ENCODE peak calls at places on chromosome 14, in six cellular contexts. P, U, R, N, A and F are unnamed samples. For H3K4me1, the result is how much of the 10 kb centered on the place peaks cover.

GRCh38 chr14:61280526-61281185 is 482 bp downstream of the TMEM30B start:
- DNase-seq in U (peak), P (peak), A (peak), R (peak), N (no peak), F (no peak)

GRCh38 chr14:31229009-31229408 is 21.4 kb upstream of the HECTD1 start:
- DNase-seq in N (no peak), A (no peak), P (no peak), U (no peak), R (no peak), F (no peak)

GRCh38 chr14:78598046-78598652 is 428.0 kb downstream of the NRXN3 start:
- DNase-seq in N (peak), A (peak), P (peak), R (no peak), U (no peak), F (no peak)

GRCh38 chr14:43161477-43161876 is 1345.6 kb downstream of the FSCB start:
- DNase-seq in U (no peak), N (no peak), P (no peak), A (no peak), R (no peak), F (no peak)

GRCh38 chr14:24674204-24674970 is 40.4 kb upstream of the GZMB start:
- DNase-seq in P (no peak), R (no peak), A (no peak), U (no peak), N (no peak), F (no peak)

GRCh38 chr14:21825147-21825743 is 151.6 kb upstream of the OR4E1 start:
- DNase-seq in P (no peak), N (no peak), U (no peak), R (no peak), A (no peak), F (no peak)

GRCh38 chr14:59277659-59278058 is 89.2 kb downstream of the DAAM1 start:
- DNase-seq in P (no peak), R (no peak), A (no peak), U (no peak), N (no peak), F (no peak)

GRCh38 chr14:60968099-60968498 is 12.8 kb downstream of the TRMT5 start:
- DNase-seq in U (no peak), N (no peak), R (no peak), A (no peak), P (no peak), F (no peak)

GRCh38 chr14:98198385-98198784 is 1073.6 kb downstream of the BCL11B start:
- DNase-seq in N (no peak), U (no peak), A (no peak), R (no peak), P (no peak), F (no peak)

GRCh38 chr14:65261425-65261920 is 151.1 kb upstream of the FUT8 start:
- DNase-seq in P (no peak), U (no peak), N (no peak), A (no peak), R (no peak), F (no peak)

GRCh38 chr14:98946995-98947394 is 325.0 kb downstream of the BCL11B start:
- DNase-seq in N (peak), A (no peak), R (no peak), P (peak), U (no peak), F (no peak)

GRCh38 chr14:71720978-71721624 is 211.1 kb upstream of the RGS6 start:
- DNase-seq in P (no peak), N (no peak), U (no peak), A (peak), R (no peak), F (no peak)

GRCh38 chr14:78946949-78947348 is 776.8 kb downstream of the NRXN3 start:
- DNase-seq in N (no peak), R (no peak), P (no peak), U (no peak), A (no peak), F (no peak)

GRCh38 chr14:36505193-36505815 is 14.7 kb downstream of the NKX2-1 start:
- DNase-seq in P (no peak), A (no peak), N (no peak), U (peak), R (no peak), F (no peak)

GRCh38 chr14:86333506-86333905 is 803.6 kb downstream of the FLRT2 start:
- DNase-seq in N (no peak), R (no peak), P (no peak), A (no peak), U (no peak), F (no peak)

GRCh38 chr14:69345402-69345801 is 52.7 kb downstream of the ERH start:
- DNase-seq in U (no peak), A (no peak), P (no peak), R (no peak), N (no peak), F (no peak)

GRCh38 chr14:42130809-42131208 is 524.1 kb downstream of the LRFN5 start:
- DNase-seq in U (no peak), A (no peak), N (no peak), P (no peak), R (no peak), F (no peak)

GRCh38 chr14:26709019-26709418 is 111.2 kb upstream of the NOVA1 start:
- DNase-seq in A (no peak), R (no peak), P (no peak), U (no peak), N (no peak), F (no peak)

GRCh38 chr14:55103005-55103640 is 25.9 kb upstream of the LGALS3 start:
- DNase-seq in N (peak), U (peak), A (no peak), P (peak), R (peak), F (peak)

GRCh38 chr14:33230016-33230415 is 291.3 kb downstream of the NPAS3 start:
- DNase-seq in R (no peak), A (no peak), P (no peak), U (no peak), N (no peak), F (no peak)

GRCh38 chr14:56195727-56196126 is 77.5 kb downstream of the PELI2 start:
- DNase-seq in P (peak), A (no peak), R (no peak), U (no peak), N (no peak), F (no peak)

GRCh38 chr14:34449819-34450541 is 12.1 kb downstream of the SPTSSA start:
- DNase-seq in P (no peak), A (no peak), R (no peak), U (no peak), N (no peak), F (no peak)

GRCh38 chr14:54814076-54814475 is 88.5 kb downstream of the GCH1 start:
- DNase-seq in R (no peak), P (no peak), N (no peak), U (no peak), A (no peak), F (no peak)

GRCh38 chr14:22505751-22506710 is 83.0 kb downstream of the DAD1 start:
- DNase-seq in N (no peak), R (no peak), A (no peak), U (no peak), P (no peak), F (no peak)

GRCh38 chr14:93969082-93969828 is 7.1 kb downstream of the ASB2 start:
- DNase-seq in U (no peak), N (no peak), A (no peak), R (no peak), P (no peak), F (no peak)

GRCh38 chr14:93972618-93973205 is 3.7 kb downstream of the ASB2 start:
- DNase-seq in R (no peak), A (no peak), P (no peak), N (no peak), U (no peak), F (no peak)

GRCh38 chr14:93970967-93971634 is 5.3 kb downstream of the ASB2 start:
- DNase-seq in P (no peak), N (no peak), U (no peak), R (no peak), A (no peak), F (no peak)

GRCh38 chr14:93971635-93972027 is 4.7 kb downstream of the ASB2 start:
- DNase-seq in N (no peak), A (no peak), P (no peak), U (no peak), R (no peak), F (no peak)

GRCh38 chr14:93970589-93970966 is 5.8 kb downstream of the ASB2 start:
- DNase-seq in A (no peak), P (no peak), U (no peak), N (no peak), R (no peak), F (no peak)
- H3K4me1 ChIP-seq in A (under half), P (under half), U (under half), N (half or more), R (under half), F (half or more)

DNA sequence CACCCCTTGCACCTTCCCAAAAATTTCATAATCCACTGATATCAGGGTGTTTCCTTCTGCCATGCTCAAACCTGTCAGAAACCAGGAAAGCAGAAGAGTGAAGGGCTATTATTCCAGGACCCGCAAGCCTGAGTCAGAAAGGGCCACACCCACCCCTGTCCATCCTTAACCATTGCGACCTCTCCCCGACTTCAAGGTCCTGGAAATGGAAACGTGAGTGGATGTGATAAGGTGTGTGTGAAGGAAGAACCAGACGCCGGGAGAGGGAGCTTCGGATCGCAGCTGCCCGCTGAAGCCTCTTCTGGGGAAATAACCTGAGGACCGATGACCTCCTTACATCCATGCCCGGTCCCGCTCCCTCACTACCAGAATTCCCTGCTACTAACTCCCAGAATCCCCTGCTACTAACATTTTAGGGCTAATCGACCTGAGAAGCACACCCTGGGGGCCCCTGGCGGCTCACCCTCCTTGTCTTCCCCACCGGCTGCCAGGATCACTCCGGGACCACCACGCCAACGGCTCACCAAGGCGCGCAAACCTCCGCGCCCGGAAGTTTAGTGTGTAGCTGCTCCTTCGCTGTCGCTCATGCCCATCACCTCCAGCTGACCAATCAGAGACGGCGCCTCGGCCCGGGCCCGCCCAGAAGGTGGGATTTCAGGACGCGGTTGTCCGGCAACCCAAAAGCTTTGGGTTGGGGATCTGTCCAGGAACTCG is at the start of gene ACYP1:
- DNase-seq in U (peak), A (peak), R (peak), N (peak), P (peak), F (peak)
- H3K27ac ChIP-seq in U (peak), A (no peak), R (peak), N (peak), P (peak), F (peak)

DNA sequence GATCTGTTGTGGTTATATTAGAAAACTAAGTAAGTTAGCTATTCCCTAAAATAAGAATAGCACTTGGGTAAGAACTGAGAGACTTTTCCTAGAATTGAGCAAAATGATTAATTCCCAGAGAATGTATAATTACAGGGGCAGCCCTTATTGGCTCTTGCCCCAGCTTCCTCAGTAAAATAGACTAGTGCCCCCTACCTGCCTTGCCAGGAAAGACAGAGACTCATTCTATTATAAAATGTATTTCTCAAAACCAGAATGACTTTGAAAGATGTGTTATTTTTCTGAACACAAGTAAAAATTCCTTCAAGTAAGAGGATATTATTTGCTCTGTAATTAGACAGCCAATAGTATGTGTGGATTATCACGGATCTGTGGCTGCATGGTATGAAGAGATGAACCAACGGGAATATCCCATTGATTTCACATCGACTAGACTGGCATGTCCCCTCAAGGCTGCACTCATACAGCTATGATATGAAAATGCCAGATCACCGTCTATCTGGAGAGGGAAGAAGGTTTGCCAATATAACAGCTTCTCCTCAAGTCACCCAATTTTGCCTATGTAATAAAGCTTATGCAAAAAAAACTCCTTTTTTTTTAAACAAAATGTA is 7.4 kb upstream of the GLRX5 start:
- DNase-seq in N (peak), U (no peak), P (peak), A (peak), R (no peak), F (no peak)
- TF ChIP-seq CTCF in N (peak), U (peak), P (peak), A (peak), R (peak), F (peak)

DNA sequence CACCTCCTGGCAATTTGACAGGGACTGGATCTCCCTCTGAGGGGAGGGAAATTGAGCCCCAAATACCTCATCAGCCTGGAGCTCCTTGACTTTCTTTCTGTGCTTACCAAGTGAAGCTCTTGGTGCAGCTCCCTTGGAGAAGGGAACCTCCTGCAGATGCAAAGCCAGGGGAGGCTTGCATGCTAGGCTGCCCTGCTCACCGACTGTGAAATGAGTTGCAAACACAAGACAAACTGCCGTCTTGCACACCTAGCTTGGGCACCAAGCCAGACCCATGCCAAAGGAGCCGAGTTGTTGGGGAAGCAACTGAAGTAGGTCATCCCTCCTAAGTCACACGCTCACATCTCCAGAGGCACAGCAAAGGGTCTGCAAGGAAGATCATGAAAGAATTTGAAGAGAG is 95.2 kb downstream of the GTF2A1 start:
- DNase-seq in P (no peak), N (no peak), A (no peak), R (no peak), U (no peak), F (no peak)
- H3K4me1 ChIP-seq in P (under half), N (under half), A (under half), R (under half), U (under half), F (under half)

DNA sequence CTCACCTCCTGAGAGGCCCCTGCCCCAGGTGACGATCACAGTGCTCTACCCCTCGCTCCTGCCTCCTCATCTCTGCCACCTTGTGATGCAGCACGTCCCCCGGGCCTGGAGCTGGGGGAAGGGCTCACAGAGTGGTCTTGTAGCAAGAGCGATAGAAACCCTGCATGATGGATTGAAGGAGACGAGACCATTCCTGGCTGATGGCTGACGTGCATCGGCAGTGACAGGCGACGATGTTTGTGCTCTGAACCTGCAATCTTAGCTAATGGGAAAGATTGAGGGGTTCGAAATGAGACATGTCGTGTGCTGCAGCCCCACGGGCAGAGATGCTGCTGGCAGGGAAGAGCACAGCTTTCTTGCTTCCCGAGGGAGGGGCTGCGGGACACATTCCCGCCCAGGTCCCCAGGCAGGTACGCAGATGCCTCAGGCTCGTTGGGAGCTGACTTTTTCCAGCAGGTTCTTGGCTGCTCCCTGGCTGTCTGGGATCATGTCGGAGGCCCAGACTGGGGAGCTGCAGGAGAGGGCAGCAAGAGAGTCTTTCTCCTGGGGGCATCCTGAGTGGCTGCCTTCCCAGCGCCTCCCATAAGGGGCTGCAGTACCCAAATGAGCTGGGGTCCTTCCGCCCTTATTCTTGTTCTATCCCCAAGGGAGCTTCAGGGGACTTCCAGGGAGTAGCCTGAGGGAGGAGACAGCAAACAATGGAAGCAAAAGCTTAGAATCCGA is 38.7 kb upstream of the GPATCH2L start:
- DNase-seq in N (no peak), R (no peak), P (no peak), U (no peak), A (no peak), F (no peak)
- H3K27ac ChIP-seq in N (no peak), R (no peak), P (no peak), U (no peak), A (no peak), F (no peak)

GRCh38 chr14:103501041-103501870 is 21.4 kb downstream of the CKB start:
- DNase-seq in R (no peak), A (peak), U (no peak), N (peak), P (no peak), F (no peak)

GRCh38 chr14:103501921-103502669 is 20.5 kb downstream of the CKB start:
- DNase-seq in R (no peak), N (peak), U (no peak), A (peak), P (no peak), F (no peak)

GRCh38 chr14:103496776-103497175 is 25.9 kb downstream of the CKB start:
- DNase-seq in R (no peak), P (no peak), U (no peak), N (no peak), A (peak), F (no peak)

GRCh38 chr14:103500148-103500990 is 22.3 kb downstream of the CKB start:
- DNase-seq in U (peak), A (peak), R (peak), P (peak), N (peak), F (peak)

GRCh38 chr14:103499709-103500108 is 22.9 kb downstream of the CKB start:
- DNase-seq in R (no peak), A (peak), N (no peak), P (no peak), U (no peak), F (no peak)
- TF ChIP-seq CTCF in R (no peak), A (no peak), N (no peak), P (no peak), U (no peak), F (no peak)

DNA sequence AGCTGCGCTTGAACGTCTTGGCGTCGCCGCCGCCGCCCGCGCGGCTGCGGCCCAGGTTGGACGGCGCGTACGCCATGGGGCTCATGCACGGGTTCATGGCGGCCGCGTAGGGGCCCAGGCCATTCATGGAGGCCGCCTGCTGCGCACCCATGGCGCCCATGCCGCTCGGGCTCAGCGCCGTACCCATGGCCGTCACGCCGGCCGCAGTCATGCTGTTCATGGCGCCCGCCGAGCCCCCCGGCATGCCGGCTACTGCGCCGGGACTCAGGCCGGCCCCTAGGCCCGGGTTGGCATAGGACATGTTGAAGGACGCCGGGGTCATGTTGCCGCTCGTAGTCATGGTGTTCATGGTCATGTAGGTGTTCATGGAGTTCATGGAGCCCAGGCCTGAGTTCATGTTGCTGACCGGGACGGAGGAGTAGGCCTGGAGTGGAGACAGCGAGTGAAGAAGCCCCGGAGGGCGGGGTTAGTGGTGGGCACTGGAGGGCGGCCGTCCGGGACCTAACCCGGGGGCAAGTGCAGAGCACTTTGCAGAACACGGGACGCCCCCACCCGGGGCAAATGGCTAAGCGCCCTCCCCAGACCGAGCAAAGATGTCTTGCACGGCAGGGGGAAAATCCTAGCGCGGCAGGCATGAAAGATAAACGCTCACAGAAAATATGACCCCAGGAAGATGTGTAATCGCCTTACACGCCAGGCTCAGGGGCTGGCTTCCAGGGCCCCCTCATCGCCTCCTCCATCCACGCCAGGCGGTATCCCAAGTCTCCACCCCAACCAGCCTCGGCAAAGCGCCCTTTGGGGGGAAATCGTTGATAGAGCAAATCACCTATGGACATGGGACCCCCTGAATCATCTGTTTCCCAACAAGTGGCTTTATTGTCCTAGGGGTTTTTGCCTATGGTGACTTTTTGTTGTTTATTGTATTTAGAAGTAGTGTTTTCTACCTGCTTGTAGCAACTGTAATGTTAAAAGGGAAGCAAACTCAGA is 2.5 kb downstream of the FOXA1 start:
- DNase-seq in R (no peak), N (no peak), A (no peak), P (no peak), U (peak), F (no peak)
- H3K4me1 ChIP-seq in R (under half), N (under half), A (under half), P (under half), U (under half), F (under half)

GRCh38 chr14:90643982-90644510 is 172.2 kb downstream of the TTC7B start:
- DNase-seq in N (peak), A (no peak), R (no peak), P (no peak), U (no peak), F (no peak)
- H3K27ac ChIP-seq in N (peak), A (no peak), R (peak), P (no peak), U (peak), F (no peak)